ENCODE peak calls at places on chromosome 15, in eight cellular contexts. One of them, this sample, is unnamed.

GRCh38 chr15:78880242-78880533 is 7.5 kb downstream of the MORF4L1 start:
- DNase-seq in neural progenitor cell: no peak
- DNase-seq in CD8-positive, alpha-beta memory T cell: no peak
- DNase-seq in effector memory CD4-positive, alpha-beta T cell: no peak
- DNase-seq in psoas muscle: no peak
- DNase-seq in RWPE1: no peak
- DNase-seq in ovary: no peak
- DNase-seq in GM23248: peak
- DNase-seq in this sample: no peak

GRCh38 chr15:101386967-101387366 is 91.9 kb upstream of the SNRPA1 start:
- DNase-seq in neural progenitor cell: no peak
- DNase-seq in CD8-positive, alpha-beta memory T cell: no peak
- DNase-seq in effector memory CD4-positive, alpha-beta T cell: no peak
- DNase-seq in psoas muscle: peak
- DNase-seq in RWPE1: no peak
- DNase-seq in ovary: no peak
- DNase-seq in GM23248: no peak
- DNase-seq in this sample: no peak

GRCh38 chr15:51341366-51342248 is at the start of gene GLDN:
- DNase-seq in neural progenitor cell: peak
- DNase-seq in CD8-positive, alpha-beta memory T cell: no peak
- DNase-seq in effector memory CD4-positive, alpha-beta T cell: no peak
- DNase-seq in psoas muscle: peak
- DNase-seq in RWPE1: no peak
- DNase-seq in ovary: no peak
- DNase-seq in GM23248: peak
- DNase-seq in this sample: peak

GRCh38 chr15:37034835-37035234 is 65.5 kb downstream of the MEIS2 start:
- DNase-seq in neural progenitor cell: no peak
- DNase-seq in CD8-positive, alpha-beta memory T cell: no peak
- DNase-seq in effector memory CD4-positive, alpha-beta T cell: no peak
- DNase-seq in psoas muscle: no peak
- DNase-seq in RWPE1: no peak
- DNase-seq in ovary: no peak
- DNase-seq in GM23248: no peak
- DNase-seq in this sample: no peak

GRCh38 chr15:86040360-86041095 is 39.1 kb upstream of the AGBL1 start:
- DNase-seq in neural progenitor cell: peak
- DNase-seq in CD8-positive, alpha-beta memory T cell: no peak
- DNase-seq in effector memory CD4-positive, alpha-beta T cell: no peak
- DNase-seq in psoas muscle: no peak
- DNase-seq in RWPE1: no peak
- DNase-seq in ovary: no peak
- DNase-seq in GM23248: no peak
- DNase-seq in this sample: no peak

GRCh38 chr15:80480909-80481308 is 76.7 kb downstream of the ARNT2 start:
- DNase-seq in neural progenitor cell: no peak
- DNase-seq in CD8-positive, alpha-beta memory T cell: no peak
- DNase-seq in effector memory CD4-positive, alpha-beta T cell: no peak
- DNase-seq in psoas muscle: peak
- DNase-seq in RWPE1: no peak
- DNase-seq in ovary: peak
- DNase-seq in GM23248: peak
- DNase-seq in this sample: no peak

GRCh38 chr15:29522373-29523276 is 253.0 kb upstream of the NSMCE3 start:
- DNase-seq in neural progenitor cell: no peak
- DNase-seq in CD8-positive, alpha-beta memory T cell: no peak
- DNase-seq in effector memory CD4-positive, alpha-beta T cell: no peak
- DNase-seq in psoas muscle: no peak
- DNase-seq in RWPE1: peak
- DNase-seq in ovary: no peak
- DNase-seq in GM23248: no peak
- DNase-seq in this sample: no peak

GRCh38 chr15:55407631-55407948 is 569 bp downstream of the CCPG1 start:
- DNase-seq in neural progenitor cell: peak
- DNase-seq in CD8-positive, alpha-beta memory T cell: no peak
- DNase-seq in effector memory CD4-positive, alpha-beta T cell: no peak
- DNase-seq in psoas muscle: no peak
- DNase-seq in RWPE1: peak
- DNase-seq in ovary: no peak
- DNase-seq in GM23248: peak
- DNase-seq in this sample: no peak

GRCh38 chr15:77032052-77032646 is 37.2 kb downstream of the PSTPIP1 start:
- DNase-seq in neural progenitor cell: no peak
- DNase-seq in CD8-positive, alpha-beta memory T cell: no peak
- DNase-seq in effector memory CD4-positive, alpha-beta T cell: no peak
- DNase-seq in psoas muscle: peak
- DNase-seq in RWPE1: no peak
- DNase-seq in ovary: peak
- DNase-seq in GM23248: no peak
- DNase-seq in this sample: no peak

GRCh38 chr15:59406446-59406845 is 31.5 kb upstream of the FAM81A start:
- DNase-seq in neural progenitor cell: no peak
- DNase-seq in CD8-positive, alpha-beta memory T cell: no peak
- DNase-seq in effector memory CD4-positive, alpha-beta T cell: no peak
- DNase-seq in psoas muscle: no peak
- DNase-seq in RWPE1: no peak
- DNase-seq in ovary: no peak
- DNase-seq in GM23248: no peak
- DNase-seq in this sample: no peak

GRCh38 chr15:101316529-101316928 is 21.5 kb upstream of the SNRPA1 start:
- DNase-seq in neural progenitor cell: no peak
- DNase-seq in CD8-positive, alpha-beta memory T cell: no peak
- DNase-seq in effector memory CD4-positive, alpha-beta T cell: no peak
- DNase-seq in psoas muscle: no peak
- DNase-seq in RWPE1: no peak
- DNase-seq in ovary: no peak
- DNase-seq in GM23248: no peak
- DNase-seq in this sample: no peak

GRCh38 chr15:89016549-89017041 is 71.7 kb upstream of the ABHD2 start:
- DNase-seq in neural progenitor cell: no peak
- DNase-seq in CD8-positive, alpha-beta memory T cell: no peak
- DNase-seq in effector memory CD4-positive, alpha-beta T cell: no peak
- DNase-seq in psoas muscle: no peak
- DNase-seq in RWPE1: peak
- DNase-seq in ovary: no peak
- DNase-seq in GM23248: peak
- DNase-seq in this sample: no peak

GRCh38 chr15:89017370-89018066 is 70.7 kb upstream of the ABHD2 start:
- DNase-seq in neural progenitor cell: peak
- DNase-seq in CD8-positive, alpha-beta memory T cell: peak
- DNase-seq in effector memory CD4-positive, alpha-beta T cell: peak
- DNase-seq in psoas muscle: peak
- DNase-seq in RWPE1: peak
- DNase-seq in ovary: peak
- DNase-seq in GM23248: peak
- DNase-seq in this sample: peak

GRCh38 chr15:89021224-89021623 is 67.0 kb upstream of the ABHD2 start:
- DNase-seq in neural progenitor cell: no peak
- DNase-seq in CD8-positive, alpha-beta memory T cell: no peak
- DNase-seq in effector memory CD4-positive, alpha-beta T cell: no peak
- DNase-seq in psoas muscle: no peak
- DNase-seq in RWPE1: no peak
- DNase-seq in ovary: no peak
- DNase-seq in GM23248: peak
- DNase-seq in this sample: no peak

GRCh38 chr15:89018235-89018634 is 70.0 kb upstream of the ABHD2 start:
- DNase-seq in neural progenitor cell: no peak
- DNase-seq in CD8-positive, alpha-beta memory T cell: no peak
- DNase-seq in effector memory CD4-positive, alpha-beta T cell: no peak
- DNase-seq in psoas muscle: peak
- DNase-seq in RWPE1: no peak
- DNase-seq in ovary: peak
- DNase-seq in GM23248: peak
- DNase-seq in this sample: no peak

DNA sequence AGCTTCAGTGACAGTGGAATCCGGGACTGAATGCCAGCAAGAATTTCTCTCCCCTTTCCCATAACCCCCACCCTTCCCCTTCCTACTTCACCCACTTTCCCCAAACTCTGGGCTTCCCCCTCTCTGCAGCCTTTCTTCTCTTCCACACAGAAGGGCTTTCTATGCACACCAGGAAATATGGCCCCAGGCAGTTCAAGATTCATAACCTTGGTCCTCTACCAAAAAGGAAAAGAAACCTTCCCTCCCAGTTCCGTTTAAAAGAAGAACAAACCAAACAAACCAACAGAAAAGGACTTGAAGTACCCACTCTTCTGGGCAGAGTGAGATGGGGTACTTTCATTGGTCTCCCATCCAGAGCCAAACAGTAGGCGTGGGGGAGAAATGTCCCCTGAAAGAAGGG is 68.8 kb upstream of the ABHD2 start:
- DNase-seq in neural progenitor cell: no peak
- DNase-seq in CD8-positive, alpha-beta memory T cell: no peak
- DNase-seq in effector memory CD4-positive, alpha-beta T cell: no peak
- DNase-seq in psoas muscle: no peak
- DNase-seq in RWPE1: no peak
- DNase-seq in ovary: no peak
- DNase-seq in GM23248: no peak
- DNase-seq in this sample: no peak
- H3K27ac ChIP-seq in neural progenitor cell: no peak
- H3K27ac ChIP-seq in CD8-positive, alpha-beta memory T cell: no peak
- H3K27ac ChIP-seq in effector memory CD4-positive, alpha-beta T cell: no peak
- H3K27ac ChIP-seq in psoas muscle: no peak
- H3K27ac ChIP-seq in RWPE1: no peak
- H3K27ac ChIP-seq in ovary: no peak
- H3K27ac ChIP-seq in GM23248: no peak
- H3K27ac ChIP-seq in this sample: no peak

DNA sequence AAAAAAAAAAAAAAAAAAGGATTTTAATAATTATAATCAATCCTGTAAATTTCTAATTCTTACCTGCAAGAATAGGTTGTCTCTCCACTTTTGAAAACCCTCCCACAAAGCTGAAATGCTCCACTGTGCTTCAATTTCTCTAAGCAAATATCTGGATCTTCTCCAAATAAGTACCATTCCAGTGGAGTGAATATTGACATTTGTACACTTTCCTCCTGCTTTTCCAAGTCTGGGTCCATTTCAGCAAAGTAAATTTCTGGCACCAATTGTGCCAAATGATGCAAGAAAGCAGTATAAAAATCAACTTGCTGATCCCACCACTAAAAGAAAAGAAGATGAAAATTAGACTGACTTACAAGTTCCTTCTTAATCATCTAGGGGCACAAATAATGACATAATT is 19.9 kb downstream of the UBR1 start:
- DNase-seq in neural progenitor cell: no peak
- DNase-seq in CD8-positive, alpha-beta memory T cell: no peak
- DNase-seq in effector memory CD4-positive, alpha-beta T cell: no peak
- DNase-seq in psoas muscle: no peak
- DNase-seq in RWPE1: no peak
- DNase-seq in ovary: no peak
- DNase-seq in GM23248: peak
- DNase-seq in this sample: no peak
- H3K27ac ChIP-seq in neural progenitor cell: no peak
- H3K27ac ChIP-seq in CD8-positive, alpha-beta memory T cell: no peak
- H3K27ac ChIP-seq in effector memory CD4-positive, alpha-beta T cell: no peak
- H3K27ac ChIP-seq in psoas muscle: no peak
- H3K27ac ChIP-seq in RWPE1: no peak
- H3K27ac ChIP-seq in ovary: no peak
- H3K27ac ChIP-seq in GM23248: peak
- H3K27ac ChIP-seq in this sample: no peak

DNA sequence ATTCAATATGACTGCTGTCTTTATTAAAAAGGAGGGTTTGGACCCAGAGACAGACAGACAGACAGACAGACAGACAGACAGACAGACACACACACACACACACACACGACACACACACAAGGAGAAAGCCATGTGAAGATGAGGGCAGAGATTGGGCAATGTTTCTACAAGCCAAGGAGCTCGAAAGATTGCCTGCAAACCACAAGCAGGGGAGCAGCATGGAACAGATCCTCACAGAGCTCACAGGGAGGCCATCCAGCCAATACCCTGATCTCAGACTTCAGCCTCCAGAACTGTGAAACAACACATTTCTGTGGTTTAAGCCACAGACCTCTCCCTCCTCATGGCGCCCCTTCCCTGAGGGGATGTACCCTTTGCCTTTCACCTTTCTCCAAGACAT is 35.8 kb upstream of the ABHD2 start:
- DNase-seq in neural progenitor cell: no peak
- DNase-seq in CD8-positive, alpha-beta memory T cell: no peak
- DNase-seq in effector memory CD4-positive, alpha-beta T cell: no peak
- DNase-seq in psoas muscle: no peak
- DNase-seq in RWPE1: no peak
- DNase-seq in ovary: no peak
- DNase-seq in GM23248: peak
- DNase-seq in this sample: no peak
- H3K27ac ChIP-seq in neural progenitor cell: no peak
- H3K27ac ChIP-seq in CD8-positive, alpha-beta memory T cell: no peak
- H3K27ac ChIP-seq in effector memory CD4-positive, alpha-beta T cell: no peak
- H3K27ac ChIP-seq in psoas muscle: no peak
- H3K27ac ChIP-seq in RWPE1: no peak
- H3K27ac ChIP-seq in ovary: no peak
- H3K27ac ChIP-seq in GM23248: peak
- H3K27ac ChIP-seq in this sample: no peak

GRCh38 chr15:45376967-45377629 is 1.2 kb downstream of the GATM start:
- DNase-seq in neural progenitor cell: no peak
- DNase-seq in CD8-positive, alpha-beta memory T cell: no peak
- DNase-seq in effector memory CD4-positive, alpha-beta T cell: no peak
- DNase-seq in psoas muscle: no peak
- DNase-seq in RWPE1: no peak
- DNase-seq in ovary: no peak
- DNase-seq in GM23248: no peak
- DNase-seq in this sample: no peak
- H3K27ac ChIP-seq in neural progenitor cell: no peak
- H3K27ac ChIP-seq in CD8-positive, alpha-beta memory T cell: no peak
- H3K27ac ChIP-seq in effector memory CD4-positive, alpha-beta T cell: no peak
- H3K27ac ChIP-seq in psoas muscle: peak
- H3K27ac ChIP-seq in RWPE1: no peak
- H3K27ac ChIP-seq in ovary: peak
- H3K27ac ChIP-seq in GM23248: no peak
- H3K27ac ChIP-seq in this sample: peak

DNA sequence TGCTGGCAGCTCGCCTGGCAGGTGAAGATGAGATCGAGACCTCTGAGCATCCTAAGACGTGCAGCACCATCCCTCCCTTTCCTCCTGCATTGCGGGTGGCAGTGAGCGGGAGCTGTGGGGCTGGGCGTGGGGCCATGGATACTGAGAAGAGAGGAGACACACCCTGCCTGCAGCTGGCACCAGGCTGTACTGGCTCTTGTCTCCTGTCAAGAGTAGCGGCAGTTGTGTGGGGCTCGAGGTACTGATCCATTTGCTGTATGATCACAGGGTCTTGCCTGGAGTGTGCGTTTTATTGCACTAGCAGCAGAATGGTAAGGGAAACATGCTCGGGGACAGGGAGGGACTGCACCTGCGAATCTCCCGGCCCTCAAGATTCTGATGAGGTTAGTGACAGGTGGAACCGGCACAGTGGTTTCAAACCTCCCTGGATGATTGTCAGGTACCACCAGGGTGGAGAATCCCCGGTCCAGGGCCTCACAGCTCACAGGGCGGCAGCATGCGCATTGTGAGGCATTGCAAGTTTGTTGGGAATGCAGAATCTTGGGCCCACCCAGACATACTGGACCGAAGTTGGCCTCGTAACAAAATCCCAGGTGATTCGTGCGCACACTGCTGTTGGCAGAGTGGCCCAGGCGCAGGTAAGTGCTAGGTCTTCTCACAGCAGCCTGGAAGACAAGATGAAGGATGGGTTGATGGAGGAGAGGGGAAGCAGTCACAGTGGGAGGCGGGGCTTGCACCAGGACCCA is 14.1 kb downstream of the SYNM start:
- DNase-seq in neural progenitor cell: no peak
- DNase-seq in CD8-positive, alpha-beta memory T cell: no peak
- DNase-seq in effector memory CD4-positive, alpha-beta T cell: no peak
- DNase-seq in psoas muscle: peak
- DNase-seq in RWPE1: no peak
- DNase-seq in ovary: no peak
- DNase-seq in GM23248: no peak
- DNase-seq in this sample: no peak
- H3K27ac ChIP-seq in neural progenitor cell: no peak
- H3K27ac ChIP-seq in CD8-positive, alpha-beta memory T cell: no peak
- H3K27ac ChIP-seq in effector memory CD4-positive, alpha-beta T cell: no peak
- H3K27ac ChIP-seq in psoas muscle: peak
- H3K27ac ChIP-seq in RWPE1: no peak
- H3K27ac ChIP-seq in ovary: no peak
- H3K27ac ChIP-seq in GM23248: no peak
- H3K27ac ChIP-seq in this sample: no peak

This sample was measured in substantia nigra.